ENCODE peak calls at places on chromosomes 1 and 21, in seven cellular contexts. One of them, this sample, is unnamed.

GRCh38 chr1:152580433-152580832 is at the start of gene LCE3D:
- DNase-seq in CD8-positive, alpha-beta T cell: no peak
- DNase-seq in psoas muscle: no peak
- DNase-seq in brain microvascular endothelial cell: no peak
- DNase-seq in tibial nerve: no peak
- DNase-seq in fibroblast of lung: no peak
- DNase-seq in spleen: no peak
- DNase-seq in this sample: no peak

GRCh38 chr1:21574464-21575151 is 65.4 kb downstream of the ALPL start:
- DNase-seq in CD8-positive, alpha-beta T cell: no peak
- DNase-seq in spleen: peak; percentile 82
- DNase-seq in brain microvascular endothelial cell: peak; percentile 51
- DNase-seq in tibial nerve: no peak
- DNase-seq in fibroblast of lung: no peak
- DNase-seq in psoas muscle: peak; percentile 77
- DNase-seq in this sample: peak; percentile 20

GRCh38 chr21:46393941-46394818 is 64.5 kb upstream of the DIP2A start:
- DNase-seq in fibroblast of lung: no peak
- DNase-seq in brain microvascular endothelial cell: no peak
- DNase-seq in CD8-positive, alpha-beta T cell: no peak
- DNase-seq in tibial nerve: no peak
- DNase-seq in spleen: no peak
- DNase-seq in psoas muscle: peak; percentile 51
- DNase-seq in this sample: no peak

GRCh38 chr1:207923121-207923520 is 12.2 kb upstream of the CD34 start:
- DNase-seq in CD8-positive, alpha-beta T cell: no peak
- DNase-seq in fibroblast of lung: no peak
- DNase-seq in tibial nerve: no peak
- DNase-seq in spleen: no peak
- DNase-seq in psoas muscle: no peak
- DNase-seq in brain microvascular endothelial cell: no peak
- DNase-seq in this sample: no peak

GRCh38 chr21:16942703-16943102 is 570.1 kb upstream of the CXADR start:
- DNase-seq in tibial nerve: no peak
- DNase-seq in fibroblast of lung: peak; percentile 37
- DNase-seq in brain microvascular endothelial cell: peak; percentile 20
- DNase-seq in CD8-positive, alpha-beta T cell: no peak
- DNase-seq in psoas muscle: no peak
- DNase-seq in spleen: no peak
- DNase-seq in this sample: no peak

GRCh38 chr1:41532206-41532975 is 47.9 kb upstream of the EDN2 start:
- DNase-seq in spleen: peak; percentile 51
- DNase-seq in CD8-positive, alpha-beta T cell: no peak
- DNase-seq in fibroblast of lung: no peak
- DNase-seq in tibial nerve: peak; percentile 4
- DNase-seq in brain microvascular endothelial cell: no peak
- DNase-seq in psoas muscle: no peak
- DNase-seq in this sample: no peak

GRCh38 chr1:112849425-112849966 is 106.5 kb downstream of the SLC16A1 start:
- DNase-seq in CD8-positive, alpha-beta T cell: no peak
- DNase-seq in psoas muscle: no peak
- DNase-seq in brain microvascular endothelial cell: peak; percentile 42
- DNase-seq in spleen: no peak
- DNase-seq in tibial nerve: no peak
- DNase-seq in fibroblast of lung: peak; percentile 34
- DNase-seq in this sample: peak; percentile 47

GRCh38 chr1:37073752-37074151 is 39.4 kb upstream of the GRIK3 start:
- DNase-seq in brain microvascular endothelial cell: no peak
- DNase-seq in CD8-positive, alpha-beta T cell: no peak
- DNase-seq in tibial nerve: no peak
- DNase-seq in spleen: peak; percentile 45
- DNase-seq in fibroblast of lung: no peak
- DNase-seq in psoas muscle: no peak
- DNase-seq in this sample: no peak

GRCh38 chr1:200328379-200328778 is 81.5 kb downstream of the ZNF281 start:
- DNase-seq in spleen: no peak
- DNase-seq in CD8-positive, alpha-beta T cell: no peak
- DNase-seq in tibial nerve: no peak
- DNase-seq in fibroblast of lung: no peak
- DNase-seq in brain microvascular endothelial cell: no peak
- DNase-seq in psoas muscle: no peak
- DNase-seq in this sample: no peak

GRCh38 chr1:200329208-200329882 is 80.5 kb downstream of the ZNF281 start:
- DNase-seq in fibroblast of lung: no peak
- DNase-seq in brain microvascular endothelial cell: no peak
- DNase-seq in tibial nerve: no peak
- DNase-seq in psoas muscle: no peak
- DNase-seq in spleen: no peak
- DNase-seq in CD8-positive, alpha-beta T cell: no peak
- DNase-seq in this sample: no peak

GRCh38 chr1:200333329-200333728 is 76.5 kb downstream of the ZNF281 start:
- DNase-seq in CD8-positive, alpha-beta T cell: no peak
- DNase-seq in psoas muscle: no peak
- DNase-seq in spleen: no peak
- DNase-seq in tibial nerve: no peak
- DNase-seq in brain microvascular endothelial cell: no peak
- DNase-seq in fibroblast of lung: no peak
- DNase-seq in this sample: no peak

GRCh38 chr1:200332716-200333115 is 77.1 kb downstream of the ZNF281 start:
- DNase-seq in psoas muscle: no peak
- DNase-seq in fibroblast of lung: no peak
- DNase-seq in brain microvascular endothelial cell: no peak
- DNase-seq in spleen: no peak
- DNase-seq in tibial nerve: no peak
- DNase-seq in CD8-positive, alpha-beta T cell: no peak
- DNase-seq in this sample: no peak

DNA sequence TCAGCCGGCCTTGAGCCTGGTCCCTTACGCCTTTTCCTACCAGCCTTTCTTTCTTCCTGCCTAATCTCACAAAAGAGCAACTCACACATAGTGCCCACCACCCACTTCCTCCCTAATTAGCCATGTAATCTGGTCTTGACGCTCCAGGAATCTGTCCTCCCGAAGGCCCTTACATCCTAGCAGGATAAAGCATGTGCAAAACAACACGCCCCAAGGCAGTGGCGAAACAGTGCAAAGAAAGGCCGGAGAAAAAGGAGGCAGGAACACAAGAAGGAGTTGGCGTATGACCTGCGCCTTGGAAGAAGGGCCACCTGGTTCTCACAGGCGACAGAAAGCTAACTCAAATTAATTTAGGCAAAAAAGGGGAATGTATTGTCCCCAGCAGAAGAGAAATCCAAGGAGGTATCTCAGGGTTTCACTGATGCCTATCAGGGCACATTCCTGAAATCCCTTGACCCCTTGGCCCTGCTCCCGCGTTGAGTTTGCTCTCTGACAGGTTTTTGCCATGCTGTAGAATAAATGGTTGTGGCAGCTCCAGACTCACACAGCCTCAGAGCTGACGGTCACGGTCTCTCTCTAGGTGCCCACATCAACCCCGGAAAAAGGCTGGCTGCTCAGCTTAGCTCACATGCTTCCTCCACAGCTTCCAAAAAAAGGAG is 78.9 kb downstream of the ZNF281 start:
- DNase-seq in tibial nerve: no peak
- DNase-seq in CD8-positive, alpha-beta T cell: no peak
- DNase-seq in brain microvascular endothelial cell: no peak
- DNase-seq in spleen: no peak
- DNase-seq in fibroblast of lung: no peak
- DNase-seq in psoas muscle: no peak
- DNase-seq in this sample: no peak
- H3K27ac ChIP-seq in tibial nerve: no peak overlapping the region
- H3K27ac ChIP-seq in CD8-positive, alpha-beta T cell: no peak overlapping the region
- H3K27ac ChIP-seq in brain microvascular endothelial cell: no peak overlapping the region
- H3K27ac ChIP-seq in spleen: no peak overlapping the region
- H3K27ac ChIP-seq in fibroblast of lung: no peak overlapping the region
- H3K27ac ChIP-seq in psoas muscle: no peak overlapping the region
- H3K27ac ChIP-seq in this sample: no peak overlapping the region

GRCh38 chr1:236753554-236753953 is 41.5 kb upstream of the MTR start:
- DNase-seq in brain microvascular endothelial cell: no peak
- DNase-seq in psoas muscle: no peak
- DNase-seq in CD8-positive, alpha-beta T cell: no peak
- DNase-seq in fibroblast of lung: peak; percentile 56
- DNase-seq in tibial nerve: no peak
- DNase-seq in spleen: no peak
- DNase-seq in this sample: peak; percentile 41

GRCh38 chr1:236753964-236754363 is 41.1 kb upstream of the MTR start:
- DNase-seq in brain microvascular endothelial cell: no peak
- DNase-seq in spleen: no peak
- DNase-seq in CD8-positive, alpha-beta T cell: no peak
- DNase-seq in fibroblast of lung: no peak
- DNase-seq in psoas muscle: no peak
- DNase-seq in tibial nerve: no peak
- DNase-seq in this sample: no peak

GRCh38 chr1:236757640-236758039 is 37.5 kb upstream of the MTR start:
- DNase-seq in CD8-positive, alpha-beta T cell: no peak
- DNase-seq in brain microvascular endothelial cell: no peak
- DNase-seq in tibial nerve: no peak
- DNase-seq in psoas muscle: no peak
- DNase-seq in spleen: no peak
- DNase-seq in fibroblast of lung: no peak
- DNase-seq in this sample: no peak

GRCh38 chr1:236751935-236752334 is 43.2 kb upstream of the MTR start:
- DNase-seq in fibroblast of lung: no peak
- DNase-seq in CD8-positive, alpha-beta T cell: no peak
- DNase-seq in spleen: no peak
- DNase-seq in brain microvascular endothelial cell: no peak
- DNase-seq in psoas muscle: no peak
- DNase-seq in tibial nerve: no peak
- DNase-seq in this sample: no peak

DNA sequence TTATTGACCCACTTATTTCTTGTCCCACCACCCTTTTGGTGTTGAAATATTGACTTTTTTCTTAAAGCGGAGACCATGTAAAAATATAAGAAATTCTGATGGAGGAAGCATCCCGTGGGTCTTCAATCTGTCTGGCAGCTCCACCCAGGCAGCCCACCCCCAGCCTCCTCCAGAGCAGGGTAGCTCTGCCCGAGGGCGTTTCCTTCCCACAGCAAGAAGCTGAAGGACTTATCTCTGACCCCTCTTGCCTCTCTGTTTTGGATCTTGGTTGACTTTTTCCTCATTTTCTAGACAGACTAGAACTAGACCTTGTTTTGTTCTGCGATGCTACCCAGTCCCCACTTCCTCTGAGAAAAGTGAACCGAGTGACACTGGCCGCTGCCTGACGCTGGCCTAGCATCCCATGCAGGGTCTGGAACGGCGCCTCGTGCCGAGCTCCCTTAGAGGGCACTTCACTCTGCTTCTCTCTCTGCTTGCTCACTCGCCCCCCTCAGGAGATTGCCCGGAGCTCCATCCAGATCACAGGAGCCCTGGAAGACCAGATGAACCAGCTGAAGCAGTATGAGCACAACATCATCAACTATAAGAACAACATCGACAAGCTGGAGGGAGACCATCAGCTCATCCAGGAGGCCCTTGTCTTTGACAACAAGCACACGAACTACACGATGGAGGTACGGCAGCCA is 40.4 kb upstream of the MTR start:
- DNase-seq in psoas muscle: no peak
- DNase-seq in fibroblast of lung: no peak
- DNase-seq in brain microvascular endothelial cell: no peak
- DNase-seq in tibial nerve: no peak
- DNase-seq in spleen: no peak
- DNase-seq in CD8-positive, alpha-beta T cell: no peak
- DNase-seq in this sample: no peak
- H3K27ac ChIP-seq in psoas muscle: no peak overlapping the region
- H3K27ac ChIP-seq in fibroblast of lung: no peak overlapping the region
- H3K27ac ChIP-seq in brain microvascular endothelial cell: no peak overlapping the region
- H3K27ac ChIP-seq in tibial nerve: no peak overlapping the region
- H3K27ac ChIP-seq in spleen: no peak overlapping the region
- H3K27ac ChIP-seq in CD8-positive, alpha-beta T cell: no peak overlapping the region
- H3K27ac ChIP-seq in this sample: no peak overlapping the region

GRCh38 chr1:156113263-156114004 is 1.1 kb upstream of the LMNA start:
- DNase-seq in psoas muscle: no peak
- DNase-seq in brain microvascular endothelial cell: no peak
- DNase-seq in fibroblast of lung: no peak
- DNase-seq in CD8-positive, alpha-beta T cell: no peak
- DNase-seq in tibial nerve: no peak
- DNase-seq in spleen: no peak
- DNase-seq in this sample: peak; percentile 18

GRCh38 chr1:156111355-156111962 is 3.1 kb upstream of the LMNA start:
- DNase-seq in spleen: no peak
- DNase-seq in brain microvascular endothelial cell: no peak
- DNase-seq in fibroblast of lung: no peak
- DNase-seq in tibial nerve: no peak
- DNase-seq in psoas muscle: no peak
- DNase-seq in CD8-positive, alpha-beta T cell: no peak
- DNase-seq in this sample: no peak

GRCh38 chr1:156114101-156114918 is at the start of gene LMNA:
- DNase-seq in spleen: peak; percentile 87
- DNase-seq in CD8-positive, alpha-beta T cell: peak; percentile 78
- DNase-seq in fibroblast of lung: peak; percentile 96
- DNase-seq in tibial nerve: peak; percentile 86
- DNase-seq in psoas muscle: peak; percentile 98
- DNase-seq in brain microvascular endothelial cell: peak; percentile 89
- DNase-seq in this sample: peak; percentile 95

GRCh38 chr1:156110252-156110651 is 4.3 kb upstream of the LMNA start:
- DNase-seq in tibial nerve: no peak
- DNase-seq in spleen: no peak
- DNase-seq in fibroblast of lung: no peak
- DNase-seq in CD8-positive, alpha-beta T cell: no peak
- DNase-seq in brain microvascular endothelial cell: no peak
- DNase-seq in psoas muscle: no peak
- DNase-seq in this sample: no peak

DNA sequence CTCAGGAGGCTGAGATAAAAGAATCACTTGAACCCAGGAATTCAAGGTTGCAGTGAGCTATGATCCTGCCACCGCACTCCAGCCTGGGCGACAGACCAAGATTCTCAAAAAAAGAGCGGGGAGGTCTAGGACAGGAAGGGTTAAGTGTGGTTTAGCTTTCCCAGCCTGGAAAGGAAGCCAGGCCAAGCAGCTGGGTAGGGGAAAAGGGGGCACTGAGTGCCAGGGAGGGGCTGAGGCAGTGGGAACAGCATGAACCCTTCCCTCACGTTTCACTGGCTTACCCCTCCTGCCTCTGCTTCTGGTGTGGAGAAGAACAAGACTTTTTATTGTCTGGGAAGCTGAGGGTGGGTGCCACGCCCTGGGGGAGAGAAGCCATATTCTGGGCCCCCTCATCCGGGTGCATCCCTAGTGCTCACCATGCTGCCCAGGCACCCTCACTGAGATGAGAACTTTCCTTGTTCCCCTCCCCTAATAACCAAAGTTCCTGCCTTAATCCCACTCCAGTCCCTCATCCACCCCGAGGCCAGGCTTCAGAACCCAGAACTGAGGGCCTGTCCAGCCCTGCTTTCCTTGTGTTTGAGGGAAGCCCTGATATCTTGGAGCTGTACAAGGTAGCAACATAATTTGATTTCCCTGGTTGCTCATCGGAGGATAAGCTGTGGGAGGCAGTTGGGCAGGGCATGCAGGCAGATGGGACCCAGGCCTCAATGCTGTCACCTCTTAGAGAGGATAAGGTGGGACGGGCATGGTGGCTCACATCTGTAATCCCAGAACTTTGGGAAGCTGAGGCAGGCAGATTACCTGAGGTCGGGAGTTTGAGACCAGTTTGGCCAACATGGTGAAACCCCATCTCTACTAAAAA is 2.0 kb upstream of the LMNA start:
- DNase-seq in psoas muscle: no peak
- DNase-seq in spleen: no peak
- DNase-seq in fibroblast of lung: no peak
- DNase-seq in CD8-positive, alpha-beta T cell: no peak
- DNase-seq in brain microvascular endothelial cell: no peak
- DNase-seq in tibial nerve: no peak
- DNase-seq in this sample: no peak
- H3K27ac ChIP-seq in psoas muscle: peak overlapping the region; percentile 99
- H3K27ac ChIP-seq in spleen: no peak overlapping the region
- H3K27ac ChIP-seq in fibroblast of lung: peak overlapping the region; percentile 99
- H3K27ac ChIP-seq in CD8-positive, alpha-beta T cell: no peak overlapping the region
- H3K27ac ChIP-seq in brain microvascular endothelial cell: no peak overlapping the region
- H3K27ac ChIP-seq in tibial nerve: peak overlapping the region; percentile 95
- H3K27ac ChIP-seq in this sample: peak overlapping the region; percentile 98

GRCh38 chr1:201892211-201892610 is 3.5 kb downstream of the SHISA4 start:
- DNase-seq in tibial nerve: no peak
- DNase-seq in brain microvascular endothelial cell: no peak
- DNase-seq in CD8-positive, alpha-beta T cell: no peak
- DNase-seq in spleen: peak; percentile 35
- DNase-seq in fibroblast of lung: no peak
- DNase-seq in psoas muscle: no peak
- DNase-seq in this sample: no peak
- H3K27ac ChIP-seq in tibial nerve: no peak overlapping the region
- H3K27ac ChIP-seq in brain microvascular endothelial cell: no peak overlapping the region
- H3K27ac ChIP-seq in CD8-positive, alpha-beta T cell: no peak overlapping the region
- H3K27ac ChIP-seq in spleen: no peak overlapping the region
- H3K27ac ChIP-seq in fibroblast of lung: no peak overlapping the region
- H3K27ac ChIP-seq in psoas muscle: peak overlapping the region; percentile 95
- H3K27ac ChIP-seq in this sample: no peak overlapping the region

This sample was measured in testis.